ENCODE peak calls at places on chromosomes 7 and 10, in six cellular contexts. One of them, this sample, is unnamed.

GRCh38 chr10:131760416-131761166 is 140.2 kb upstream of the PPP2R2D start:
- DNase-seq in lower lobe of right lung: no peak
- DNase-seq in left ventricle myocardium inferior: no peak
- DNase-seq in Peyer's patch: no peak
- DNase-seq in fibroblast of lung: no peak
- DNase-seq in suprapubic skin: no peak
- DNase-seq in this sample: no peak

GRCh38 chr7:141619745-141620144 is 68.5 kb downstream of the AGK start:
- DNase-seq in Peyer's patch: no peak
- DNase-seq in lower lobe of right lung: no peak
- DNase-seq in suprapubic skin: no peak
- DNase-seq in left ventricle myocardium inferior: no peak
- DNase-seq in fibroblast of lung: no peak
- DNase-seq in this sample: no peak

GRCh38 chr10:69045441-69046300 is 42.2 kb upstream of the SRGN start:
- DNase-seq in fibroblast of lung: peak; percentile 41
- DNase-seq in suprapubic skin: no peak
- DNase-seq in left ventricle myocardium inferior: no peak
- DNase-seq in lower lobe of right lung: peak; percentile 48
- DNase-seq in Peyer's patch: no peak
- DNase-seq in this sample: peak; percentile 62

GRCh38 chr10:118737594-118738302 is 17.0 kb downstream of the CACUL1 start:
- DNase-seq in Peyer's patch: no peak
- DNase-seq in left ventricle myocardium inferior: no peak
- DNase-seq in fibroblast of lung: no peak
- DNase-seq in suprapubic skin: no peak
- DNase-seq in lower lobe of right lung: no peak
- DNase-seq in this sample: no peak

GRCh38 chr7:55129409-55130078 is 110.7 kb downstream of the EGFR start:
- DNase-seq in lower lobe of right lung: no peak
- DNase-seq in fibroblast of lung: peak; percentile 73
- DNase-seq in Peyer's patch: no peak
- DNase-seq in left ventricle myocardium inferior: no peak
- DNase-seq in suprapubic skin: peak; percentile 59
- DNase-seq in this sample: no peak

GRCh38 chr7:48089415-48089975 is 430 bp downstream of the UPP1 start:
- DNase-seq in Peyer's patch: no peak
- DNase-seq in left ventricle myocardium inferior: no peak
- DNase-seq in lower lobe of right lung: peak; percentile 84
- DNase-seq in suprapubic skin: peak; percentile 89
- DNase-seq in fibroblast of lung: peak; percentile 28
- DNase-seq in this sample: no peak

GRCh38 chr7:94305836-94306235 is 88.9 kb upstream of the COL1A2 start:
- DNase-seq in left ventricle myocardium inferior: no peak
- DNase-seq in fibroblast of lung: no peak
- DNase-seq in Peyer's patch: no peak
- DNase-seq in suprapubic skin: no peak
- DNase-seq in lower lobe of right lung: no peak
- DNase-seq in this sample: no peak

GRCh38 chr7:111987115-111987826 is 218.9 kb downstream of the DOCK4 start:
- DNase-seq in lower lobe of right lung: no peak
- DNase-seq in fibroblast of lung: peak; percentile 65
- DNase-seq in suprapubic skin: no peak
- DNase-seq in left ventricle myocardium inferior: no peak
- DNase-seq in Peyer's patch: no peak
- DNase-seq in this sample: no peak

GRCh38 chr10:119059557-119059956 is 21.1 kb downstream of the EIF3A start:
- DNase-seq in fibroblast of lung: no peak
- DNase-seq in Peyer's patch: no peak
- DNase-seq in left ventricle myocardium inferior: no peak
- DNase-seq in suprapubic skin: no peak
- DNase-seq in lower lobe of right lung: no peak
- DNase-seq in this sample: no peak

GRCh38 chr10:22308390-22308789 is 7.8 kb upstream of the COMMD3 start:
- DNase-seq in lower lobe of right lung: no peak
- DNase-seq in Peyer's patch: no peak
- DNase-seq in fibroblast of lung: peak; percentile 52
- DNase-seq in suprapubic skin: no peak
- DNase-seq in left ventricle myocardium inferior: no peak
- DNase-seq in this sample: no peak

GRCh38 chr10:72800000-72800740 is 93.4 kb upstream of the OIT3 start:
- DNase-seq in lower lobe of right lung: no peak
- DNase-seq in suprapubic skin: no peak
- DNase-seq in Peyer's patch: no peak
- DNase-seq in left ventricle myocardium inferior: no peak
- DNase-seq in fibroblast of lung: peak; percentile 65
- DNase-seq in this sample: no peak

GRCh38 chr7:68238204-68238805 is 1241.7 kb downstream of the TYW1 start:
- DNase-seq in fibroblast of lung: no peak
- DNase-seq in left ventricle myocardium inferior: no peak
- DNase-seq in lower lobe of right lung: no peak
- DNase-seq in Peyer's patch: no peak
- DNase-seq in suprapubic skin: no peak
- DNase-seq in this sample: no peak

GRCh38 chr7:13017881-13018280 is 330.4 kb downstream of the ARL4A start:
- DNase-seq in Peyer's patch: no peak
- DNase-seq in lower lobe of right lung: no peak
- DNase-seq in fibroblast of lung: peak; percentile 19
- DNase-seq in left ventricle myocardium inferior: no peak
- DNase-seq in suprapubic skin: no peak
- DNase-seq in this sample: no peak

GRCh38 chr7:34091330-34091917 is 186.1 kb downstream of the BMPER start:
- DNase-seq in Peyer's patch: no peak
- DNase-seq in left ventricle myocardium inferior: no peak
- DNase-seq in fibroblast of lung: peak; percentile 41
- DNase-seq in suprapubic skin: no peak
- DNase-seq in lower lobe of right lung: no peak
- DNase-seq in this sample: no peak

GRCh38 chr10:109679478-109679877 is 243.8 kb downstream of the XPNPEP1 start:
- DNase-seq in left ventricle myocardium inferior: no peak
- DNase-seq in fibroblast of lung: no peak
- DNase-seq in suprapubic skin: no peak
- DNase-seq in Peyer's patch: no peak
- DNase-seq in lower lobe of right lung: no peak
- DNase-seq in this sample: no peak

GRCh38 chr7:137772748-137773147 is 74.0 kb downstream of the DGKI start:
- DNase-seq in fibroblast of lung: peak; percentile 94
- DNase-seq in lower lobe of right lung: no peak
- DNase-seq in left ventricle myocardium inferior: no peak
- DNase-seq in Peyer's patch: no peak
- DNase-seq in suprapubic skin: no peak
- DNase-seq in this sample: no peak

GRCh38 chr7:108327353-108327752 is 128.9 kb downstream of the NRCAM start:
- DNase-seq in fibroblast of lung: no peak
- DNase-seq in suprapubic skin: no peak
- DNase-seq in Peyer's patch: no peak
- DNase-seq in left ventricle myocardium inferior: no peak
- DNase-seq in lower lobe of right lung: no peak
- DNase-seq in this sample: no peak

GRCh38 chr10:69009360-69009759 is 20.8 kb downstream of the KIFBP start:
- DNase-seq in left ventricle myocardium inferior: no peak
- DNase-seq in fibroblast of lung: no peak
- DNase-seq in lower lobe of right lung: no peak
- DNase-seq in Peyer's patch: no peak
- DNase-seq in suprapubic skin: no peak
- DNase-seq in this sample: no peak

GRCh38 chr7:26153246-26153822 is 1.3 kb downstream of the NFE2L3 start:
- DNase-seq in fibroblast of lung: no peak
- DNase-seq in suprapubic skin: no peak
- DNase-seq in lower lobe of right lung: no peak
- DNase-seq in Peyer's patch: peak; percentile 56
- DNase-seq in left ventricle myocardium inferior: no peak
- DNase-seq in this sample: no peak

GRCh38 chr7:79770053-79770452 is 316.6 kb upstream of the MAGI2 start:
- DNase-seq in Peyer's patch: no peak
- DNase-seq in fibroblast of lung: no peak
- DNase-seq in left ventricle myocardium inferior: no peak
- DNase-seq in suprapubic skin: no peak
- DNase-seq in lower lobe of right lung: no peak
- DNase-seq in this sample: no peak

GRCh38 chr7:8491106-8491505 is 57.7 kb downstream of the NXPH1 start:
- DNase-seq in Peyer's patch: no peak
- DNase-seq in lower lobe of right lung: no peak
- DNase-seq in suprapubic skin: no peak
- DNase-seq in left ventricle myocardium inferior: no peak
- DNase-seq in fibroblast of lung: no peak
- DNase-seq in this sample: no peak

GRCh38 chr10:116671274-116671926 is 50.6 kb downstream of the PNLIPRP2 start:
- DNase-seq in Peyer's patch: no peak
- DNase-seq in lower lobe of right lung: no peak
- DNase-seq in fibroblast of lung: peak; percentile 53
- DNase-seq in suprapubic skin: no peak
- DNase-seq in left ventricle myocardium inferior: no peak
- DNase-seq in this sample: no peak

GRCh38 chr10:114412907-114413386 is 8.6 kb upstream of the AFAP1L2 start:
- DNase-seq in fibroblast of lung: peak; percentile 65
- DNase-seq in left ventricle myocardium inferior: peak; percentile 28
- DNase-seq in suprapubic skin: no peak
- DNase-seq in lower lobe of right lung: no peak
- DNase-seq in Peyer's patch: no peak
- DNase-seq in this sample: no peak

GRCh38 chr10:106864031-106864430 is 300.5 kb downstream of the SORCS1 start:
- DNase-seq in fibroblast of lung: no peak
- DNase-seq in lower lobe of right lung: no peak
- DNase-seq in Peyer's patch: no peak
- DNase-seq in suprapubic skin: no peak
- DNase-seq in left ventricle myocardium inferior: no peak
- DNase-seq in this sample: no peak

GRCh38 chr10:79394631-79395030 is 47.4 kb downstream of the PPIF start:
- DNase-seq in suprapubic skin: no peak
- DNase-seq in Peyer's patch: peak; percentile 7
- DNase-seq in left ventricle myocardium inferior: no peak
- DNase-seq in lower lobe of right lung: peak; percentile 38
- DNase-seq in fibroblast of lung: no peak
- DNase-seq in this sample: no peak

GRCh38 chr7:73977626-73978618 is 50.1 kb upstream of the ELN start:
- DNase-seq in left ventricle myocardium inferior: no peak
- DNase-seq in Peyer's patch: peak; percentile 88
- DNase-seq in lower lobe of right lung: peak; percentile 39
- DNase-seq in fibroblast of lung: peak; percentile 26
- DNase-seq in suprapubic skin: peak; percentile 65
- DNase-seq in this sample: no peak

GRCh38 chr7:46568420-46569116 is 647.5 kb upstream of the IGFBP3 start:
- DNase-seq in left ventricle myocardium inferior: no peak
- DNase-seq in Peyer's patch: peak; percentile 55
- DNase-seq in lower lobe of right lung: no peak
- DNase-seq in fibroblast of lung: no peak
- DNase-seq in suprapubic skin: no peak
- DNase-seq in this sample: no peak

GRCh38 chr10:124056337-124056980 is 36.9 kb downstream of the CHST15 start:
- DNase-seq in fibroblast of lung: no peak
- DNase-seq in suprapubic skin: no peak
- DNase-seq in Peyer's patch: no peak
- DNase-seq in lower lobe of right lung: no peak
- DNase-seq in left ventricle myocardium inferior: no peak
- DNase-seq in this sample: no peak

GRCh38 chr7:36630112-36630650 is 94.1 kb downstream of the AOAH start:
- DNase-seq in Peyer's patch: no peak
- DNase-seq in fibroblast of lung: peak; percentile 17
- DNase-seq in left ventricle myocardium inferior: no peak
- DNase-seq in suprapubic skin: no peak
- DNase-seq in lower lobe of right lung: no peak
- DNase-seq in this sample: no peak

GRCh38 chr10:75788394-75789205 is 357.2 kb downstream of the LRMDA start:
- DNase-seq in fibroblast of lung: peak; percentile 20
- DNase-seq in lower lobe of right lung: no peak
- DNase-seq in suprapubic skin: no peak
- DNase-seq in Peyer's patch: no peak
- DNase-seq in left ventricle myocardium inferior: no peak
- DNase-seq in this sample: no peak

GRCh38 chr7:47931005-47931787 is 17.1 kb downstream of the PKD1L1 start:
- DNase-seq in suprapubic skin: no peak
- DNase-seq in left ventricle myocardium inferior: no peak
- DNase-seq in Peyer's patch: no peak
- DNase-seq in fibroblast of lung: peak; percentile 51
- DNase-seq in lower lobe of right lung: no peak
- DNase-seq in this sample: no peak

GRCh38 chr7:87511510-87511909 is 36.0 kb upstream of the ABCB4 start:
- DNase-seq in Peyer's patch: no peak
- DNase-seq in suprapubic skin: no peak
- DNase-seq in fibroblast of lung: no peak
- DNase-seq in left ventricle myocardium inferior: no peak
- DNase-seq in lower lobe of right lung: no peak
- DNase-seq in this sample: no peak

GRCh38 chr10:15262036-15262713 is 93.7 kb upstream of the NMT2 start:
- DNase-seq in lower lobe of right lung: no peak
- DNase-seq in fibroblast of lung: peak; percentile 12
- DNase-seq in Peyer's patch: no peak
- DNase-seq in left ventricle myocardium inferior: no peak
- DNase-seq in suprapubic skin: no peak
- DNase-seq in this sample: no peak
- H3K27me3 ChIP-seq in lower lobe of right lung: no peaks in the 10 kb centered on the region
- H3K27me3 ChIP-seq in fibroblast of lung: no peaks in the 10 kb centered on the region
- H3K27me3 ChIP-seq in Peyer's patch: no peaks in the 10 kb centered on the region
- H3K27me3 ChIP-seq in left ventricle myocardium inferior: no peaks in the 10 kb centered on the region
- H3K27me3 ChIP-seq in suprapubic skin: no peaks in the 10 kb centered on the region
- H3K27me3 ChIP-seq in this sample: no peaks in the 10 kb centered on the region

GRCh38 chr7:2705371-2706096 is 17.5 kb downstream of the AMZ1 start:
- DNase-seq in suprapubic skin: no peak
- DNase-seq in lower lobe of right lung: no peak
- DNase-seq in left ventricle myocardium inferior: no peak
- DNase-seq in Peyer's patch: no peak
- DNase-seq in fibroblast of lung: no peak
- DNase-seq in this sample: no peak
- H3K27ac ChIP-seq in suprapubic skin: no peak overlapping the region
- H3K27ac ChIP-seq in lower lobe of right lung: no peak overlapping the region
- H3K27ac ChIP-seq in left ventricle myocardium inferior: no peak overlapping the region
- H3K27ac ChIP-seq in Peyer's patch: no peak overlapping the region
- H3K27ac ChIP-seq in fibroblast of lung: no peak overlapping the region
- H3K27ac ChIP-seq in this sample: no peak overlapping the region

DNA sequence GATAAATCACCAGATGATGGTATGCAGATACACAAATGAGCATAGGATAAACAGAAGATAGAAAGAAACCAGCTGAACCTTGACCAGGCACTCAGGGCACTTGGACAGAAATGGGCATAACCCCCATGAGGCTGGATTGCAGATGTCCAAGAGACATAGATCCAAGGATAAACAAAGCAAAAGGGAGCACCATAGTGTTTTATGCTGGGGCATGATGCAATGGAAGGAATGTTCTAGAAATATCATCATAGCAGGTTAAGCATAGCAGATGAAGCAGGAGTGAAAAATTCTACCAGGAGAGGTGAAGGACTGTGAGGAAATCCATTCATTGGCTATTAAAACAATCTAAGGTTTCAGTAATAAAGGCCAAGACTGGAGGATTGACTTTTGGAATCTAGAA is 70.5 kb upstream of the TES start:
- DNase-seq in fibroblast of lung: no peak
- DNase-seq in Peyer's patch: no peak
- DNase-seq in suprapubic skin: no peak
- DNase-seq in lower lobe of right lung: no peak
- DNase-seq in left ventricle myocardium inferior: no peak
- DNase-seq in this sample: no peak
- H3K27me3 ChIP-seq in fibroblast of lung: no peaks in the 10 kb centered on the region
- H3K27me3 ChIP-seq in Peyer's patch: no peaks in the 10 kb centered on the region
- H3K27me3 ChIP-seq in suprapubic skin: no peaks in the 10 kb centered on the region
- H3K27me3 ChIP-seq in lower lobe of right lung: no peaks in the 10 kb centered on the region
- H3K27me3 ChIP-seq in left ventricle myocardium inferior: no peaks in the 10 kb centered on the region
- H3K27me3 ChIP-seq in this sample: no peaks in the 10 kb centered on the region

GRCh38 chr7:96075510-96076349 is 246.2 kb downstream of the SLC25A13 start:
- DNase-seq in lower lobe of right lung: peak; percentile 60
- DNase-seq in fibroblast of lung: peak; percentile 47
- DNase-seq in Peyer's patch: peak; percentile 54
- DNase-seq in left ventricle myocardium inferior: peak; percentile 53
- DNase-seq in suprapubic skin: peak; percentile 77
- DNase-seq in this sample: peak; percentile 54
- H3K27ac ChIP-seq in lower lobe of right lung: no peak overlapping the region
- H3K27ac ChIP-seq in fibroblast of lung: no peak overlapping the region
- H3K27ac ChIP-seq in Peyer's patch: no peak overlapping the region
- H3K27ac ChIP-seq in left ventricle myocardium inferior: no peak overlapping the region
- H3K27ac ChIP-seq in suprapubic skin: no peak overlapping the region
- H3K27ac ChIP-seq in this sample: no peak overlapping the region

GRCh38 chr10:99328579-99329237 is 448 bp upstream of the CNNM1 start:
- DNase-seq in fibroblast of lung: no peak
- DNase-seq in suprapubic skin: no peak
- DNase-seq in lower lobe of right lung: no peak
- DNase-seq in Peyer's patch: no peak
- DNase-seq in left ventricle myocardium inferior: no peak
- DNase-seq in this sample: no peak
- H3K27me3 ChIP-seq in fibroblast of lung: peaks cover 6% of the 10 kb centered on the region
- H3K27me3 ChIP-seq in suprapubic skin: peaks cover 33% of the 10 kb centered on the region
- H3K27me3 ChIP-seq in lower lobe of right lung: peaks cover 51% of the 10 kb centered on the region
- H3K27me3 ChIP-seq in Peyer's patch: no peaks in the 10 kb centered on the region
- H3K27me3 ChIP-seq in left ventricle myocardium inferior: peaks cover 91% of the 10 kb centered on the region
- H3K27me3 ChIP-seq in this sample: peaks cover 6% of the 10 kb centered on the region

This sample was measured in naive thymus-derived CD4-positive, alpha-beta T cell.